ENCODE peak calls at places on chromosomes 7 and 10, in six cellular contexts. F is nucleus accumbens; L is activated CD8-positive, alpha-beta T cell treated with anti-CD3 and anti-CD28 coated beads for 36 hours; Z is AG08395; O is ELR; J is MCF 10A. A is an unnamed sample.
A peak's percentile ranks its signal among the peaks of the same experiment; 100 is the strongest.

GRCh38 chr10:52729259-52730104 is 43.1 kb downstream of the MBL2 start:
- DNase-seq in F (no peak), L (no peak), Z (peak; percentile 58), O (peak; percentile 60), J (peak; percentile 50), A (peak; percentile 52)

GRCh38 chr7:33905389-33906032 is at the start of gene BMPER:
- DNase-seq in F (no peak), L (peak; percentile 36), Z (peak; percentile 51), O (peak; percentile 81), J (no peak), A (peak; percentile 18)

GRCh38 chr7:20064974-20065862 is 152.0 kb downstream of the MACC1 start:
- DNase-seq in F (no peak), L (peak; percentile 59), Z (peak; percentile 78), O (peak; percentile 26), J (no peak), A (no peak)

GRCh38 chr7:44056681-44057080 is 8.7 kb downstream of the PGAM2 start:
- DNase-seq in F (no peak), L (no peak), Z (no peak), O (no peak), J (no peak), A (no peak)

GRCh38 chr10:120800528-120801323 is 50.4 kb upstream of the WDR11 start:
- DNase-seq in F (no peak), L (no peak), Z (no peak), O (no peak), J (no peak), A (no peak)

GRCh38 chr10:68938884-68939283 is 17.1 kb upstream of the DDX21 start:
- DNase-seq in F (no peak), L (no peak), Z (no peak), O (no peak), J (no peak), A (no peak)

GRCh38 chr10:93560541-93560940 is 5.9 kb upstream of the FFAR4 start:
- DNase-seq in F (no peak), L (no peak), Z (no peak), O (no peak), J (no peak), A (no peak)

GRCh38 chr10:43409385-43410109 is 561 bp upstream of the HNRNPF start:
- DNase-seq in F (no peak), L (peak; percentile 85), Z (no peak), O (peak; percentile 52), J (no peak), A (no peak)

GRCh38 chr7:92797284-92797683 is 39.1 kb downstream of the CDK6 start:
- DNase-seq in F (no peak), L (no peak), Z (no peak), O (no peak), J (peak; percentile 18), A (no peak)

GRCh38 chr7:41030673-41031072 is 672.2 kb downstream of the INHBA start:
- DNase-seq in F (no peak), L (no peak), Z (no peak), O (peak; percentile 73), J (no peak), A (no peak)

GRCh38 chr10:71767420-71768035 is 5.8 kb downstream of the VSIR start:
- DNase-seq in F (no peak), L (no peak), Z (peak; percentile 39), O (peak; percentile 76), J (peak; percentile 50), A (no peak)

GRCh38 chr10:26950934-26951333 is 90.2 kb upstream of the ABI1 start:
- DNase-seq in F (no peak), L (no peak), Z (no peak), O (no peak), J (no peak), A (no peak)

GRCh38 chr7:137948083-137948844 is 53.6 kb downstream of the CREB3L2 start:
- DNase-seq in F (no peak), L (no peak), Z (no peak), O (no peak), J (no peak), A (no peak)

GRCh38 chr7:110835209-110835608 is 255.7 kb upstream of the LRRN3 start:
- DNase-seq in F (no peak), L (no peak), Z (no peak), O (peak; percentile 11), J (peak; percentile 36), A (no peak)

GRCh38 chr7:122307228-122307619 is 2.7 kb upstream of the FEZF1 start:
- DNase-seq in F (no peak), L (no peak), Z (no peak), O (no peak), J (no peak), A (no peak)

GRCh38 chr10:67327626-67328535 is 368.1 kb downstream of the CTNNA3 start:
- DNase-seq in F (no peak), L (no peak), Z (no peak), O (no peak), J (no peak), A (no peak)

GRCh38 chr7:131105294-131105802 is 222.3 kb upstream of the MKLN1 start:
- DNase-seq in F (no peak), L (no peak), Z (no peak), O (peak; percentile 35), J (peak; percentile 28), A (peak; percentile 20)

GRCh38 chr7:139895141-139895829 is 66.2 kb downstream of the TBXAS1 start:
- DNase-seq in F (no peak), L (no peak), Z (no peak), O (no peak), J (no peak), A (no peak)

GRCh38 chr7:151662291-151662690 is 142.6 kb upstream of the RHEB start:
- DNase-seq in F (no peak), L (no peak), Z (peak; percentile 61), O (no peak), J (no peak), A (no peak)

GRCh38 chr7:36894190-36894589 is 169.9 kb upstream of the AOAH start:
- DNase-seq in F (no peak), L (peak; percentile 40), Z (no peak), O (no peak), J (no peak), A (no peak)

A was measured in RWPE1.